ENCODE peak calls at places on chromosomes 16 and 17, in four cellular contexts. N, C, I and X are unnamed samples.

GRCh38 chr16:85209526-85210121 is 97.4 kb upstream of the CIBAR2 start:
- DNase-seq in N (no peak), C (no peak), I (no peak), X (no peak)

GRCh38 chr17:62456016-62456415 is 22.6 kb upstream of the TLK2 start:
- DNase-seq in N (no peak), C (no peak), I (no peak), X (no peak)

GRCh38 chr16:67198238-67198734 is 645 bp upstream of the ELMO3 start:
- DNase-seq in N (peak), C (no peak), I (no peak), X (no peak)

GRCh38 chr17:80918731-80919130 is 72.9 kb upstream of the CHMP6 start:
- DNase-seq in N (no peak), C (no peak), I (no peak), X (no peak)

GRCh38 chr16:65621640-65622039 is 499.8 kb upstream of the CDH11 start:
- DNase-seq in N (no peak), C (no peak), I (no peak), X (no peak)

GRCh38 chr17:61451538-61452300 is 503 bp upstream of the TBX4 start:
- DNase-seq in N (peak), C (no peak), I (no peak), X (no peak)

GRCh38 chr16:56281256-56281805 is 90.0 kb downstream of the GNAO1 start:
- DNase-seq in N (peak), C (no peak), I (no peak), X (no peak)

GRCh38 chr16:75385507-75386152 is 47.7 kb downstream of the CFDP1 start:
- DNase-seq in N (peak), C (peak), I (peak), X (peak)

GRCh38 chr17:76772842-76773521 is 35.1 kb downstream of the MFSD11 start:
- DNase-seq in N (peak), C (peak), I (no peak), X (peak)

GRCh38 chr16:69110406-69110805 is 5.0 kb downstream of the HAS3 start:
- DNase-seq in N (no peak), C (no peak), I (no peak), X (no peak)

GRCh38 chr16:53974484-53975115 is 270.6 kb downstream of the FTO start:
- DNase-seq in N (no peak), C (no peak), I (no peak), X (peak)

GRCh38 chr16:29825145-29826044 is 5.1 kb downstream of the MVP start:
- DNase-seq in N (peak), C (peak), I (no peak), X (peak)

GRCh38 chr17:40179923-40180659 is 2.8 kb downstream of the RAPGEFL1 start:
- DNase-seq in N (peak), C (peak), I (no peak), X (peak)

GRCh38 chr16:49021136-49021535 is 260.5 kb downstream of the CBLN1 start:
- DNase-seq in N (peak), C (peak), I (no peak), X (peak)

GRCh38 chr17:79769596-79770520 is 8.1 kb upstream of the CBX2 start:
- DNase-seq in N (no peak), C (no peak), I (no peak), X (no peak)

GRCh38 chr17:49210158-49211029 is at the start of the genes ABI3 and GNGT2:
- DNase-seq in N (peak), C (peak), I (peak), X (peak)

GRCh38 chr17:57110152-57110542 is 25.1 kb downstream of the AKAP1 start:
- DNase-seq in N (no peak), C (no peak), I (no peak), X (no peak)

GRCh38 chr17:27293898-27294688 is at the start of gene WSB1:
- DNase-seq in N (peak), C (peak), I (peak), X (peak)

GRCh38 chr17:79672496-79672895 is 58.2 kb upstream of the ENPP7 start:
- DNase-seq in N (no peak), C (no peak), I (no peak), X (no peak)

GRCh38 chr16:87235810-87236515 is 81.2 kb downstream of the C16orf95 start:
- DNase-seq in N (no peak), C (no peak), I (no peak), X (no peak)

GRCh38 chr17:226108-226772 is 44.8 kb upstream of the DOC2B start:
- DNase-seq in N (no peak), C (no peak), I (no peak), X (no peak)

GRCh38 chr17:3660311-3660891 is 8.0 kb downstream of the TAX1BP3 start:
- DNase-seq in N (no peak), C (no peak), I (no peak), X (no peak)

GRCh38 chr17:35161281-35161761 is 13.7 kb downstream of the UNC45B start:
- DNase-seq in N (no peak), C (no peak), I (no peak), X (peak)

GRCh38 chr17:31431795-31432658 is 40.6 kb downstream of the RAB11FIP4 start:
- DNase-seq in N (no peak), C (no peak), I (no peak), X (no peak)

GRCh38 chr17:82882715-82883446 is 43.1 kb upstream of the ZNF750 start:
- DNase-seq in N (no peak), C (no peak), I (no peak), X (no peak)
- H3K4me3 ChIP-seq in N (no peak), C (no peak), I (no peak), X (no peak)

DNA sequence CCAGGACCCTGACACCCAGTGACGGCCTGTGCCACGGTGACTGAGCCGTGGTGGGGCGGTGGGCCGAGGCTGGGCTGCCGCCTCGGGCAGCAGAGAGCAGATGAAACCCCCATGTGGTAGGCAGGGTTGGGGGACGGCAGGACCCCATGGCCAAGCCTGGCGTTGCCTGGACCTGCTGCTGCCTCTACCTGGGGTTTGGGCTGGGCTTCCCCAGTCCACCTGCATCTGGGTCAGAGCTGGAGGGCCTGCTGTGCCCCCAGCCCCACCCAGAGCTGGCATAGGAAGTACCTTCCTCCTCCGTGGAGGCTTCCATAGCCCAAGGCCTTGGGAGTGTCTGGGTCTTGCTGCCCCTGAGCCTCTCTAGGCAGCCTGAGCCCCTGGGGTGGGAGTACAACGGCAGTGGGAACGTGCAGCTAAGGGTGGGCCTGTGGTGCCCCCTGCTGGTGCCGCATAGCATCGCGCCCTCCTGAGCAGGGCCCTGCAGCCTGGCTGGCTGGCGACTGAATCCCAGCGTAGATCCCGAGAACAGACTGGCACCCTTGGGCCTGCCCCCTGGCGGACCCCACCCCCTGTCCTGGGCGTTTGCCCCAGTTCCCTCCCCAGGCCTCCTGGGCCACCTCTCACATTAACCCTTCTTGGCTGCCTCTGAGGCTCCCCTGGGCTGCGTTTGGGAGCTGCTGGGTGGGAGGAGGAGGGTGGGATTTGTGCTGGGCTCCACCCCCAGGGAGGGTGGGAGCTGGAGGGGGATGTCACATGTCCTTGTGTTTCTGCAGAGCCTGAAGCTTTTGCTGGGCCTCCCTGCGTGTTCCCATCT is 12.6 kb upstream of the ATP6V0C start:
- DNase-seq in N (peak), C (peak), I (no peak), X (peak)
- TF ChIP-seq CTCF in N (peak), C (peak), I (peak), X (peak)

GRCh38 chr17:28597606-28598383 is 1.0 kb downstream of the SPAG5 start:
- DNase-seq in N (no peak), C (no peak), I (no peak), X (no peak)
- H3K4me3 ChIP-seq in N (peak), C (peak), I (peak), X (peak)

DNA sequence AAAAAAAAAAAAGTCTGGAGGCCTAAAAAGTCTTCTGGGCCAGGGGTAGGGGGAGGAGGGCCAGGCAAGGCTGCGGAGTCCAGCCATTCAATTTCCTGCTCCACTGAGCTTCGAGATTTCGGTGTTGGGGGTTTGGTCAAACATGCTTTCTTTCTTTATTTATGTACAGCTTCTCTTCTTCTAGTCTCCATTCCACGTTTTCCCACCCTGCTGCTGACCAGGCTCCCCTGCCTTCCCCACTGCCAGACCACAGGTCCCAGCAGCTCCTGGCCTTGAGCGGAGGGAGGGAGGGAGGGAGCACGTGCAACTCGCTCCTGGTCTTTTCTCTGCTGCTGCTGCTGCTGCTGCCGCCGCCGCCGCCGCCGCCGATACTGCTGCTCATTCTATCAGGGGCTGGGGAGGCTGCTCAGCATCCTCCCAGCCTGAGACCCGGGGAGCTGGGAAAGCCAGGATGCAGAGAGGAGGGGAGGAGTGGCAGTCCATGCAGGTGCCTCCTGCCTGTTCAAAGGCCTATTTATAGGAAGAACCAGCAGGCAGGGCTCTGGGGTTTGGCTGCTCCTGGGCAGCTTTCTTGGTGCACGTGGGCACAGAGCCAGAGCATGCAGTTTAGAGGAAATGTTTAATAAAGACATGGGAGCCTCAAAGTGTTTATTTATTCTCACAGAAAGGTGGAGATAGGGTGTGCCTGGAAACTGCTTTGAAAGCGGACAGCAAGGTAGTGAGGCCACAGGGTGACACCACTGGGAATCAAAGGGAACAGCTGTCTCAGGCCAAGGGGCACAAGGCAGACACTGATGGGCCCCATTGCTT is 23.4 kb upstream of the ZFHX3 start:
- DNase-seq in N (peak), C (peak), I (no peak), X (peak)
- TF ChIP-seq CTCF in N (no peak), C (no peak), I (no peak), X (no peak)

DNA sequence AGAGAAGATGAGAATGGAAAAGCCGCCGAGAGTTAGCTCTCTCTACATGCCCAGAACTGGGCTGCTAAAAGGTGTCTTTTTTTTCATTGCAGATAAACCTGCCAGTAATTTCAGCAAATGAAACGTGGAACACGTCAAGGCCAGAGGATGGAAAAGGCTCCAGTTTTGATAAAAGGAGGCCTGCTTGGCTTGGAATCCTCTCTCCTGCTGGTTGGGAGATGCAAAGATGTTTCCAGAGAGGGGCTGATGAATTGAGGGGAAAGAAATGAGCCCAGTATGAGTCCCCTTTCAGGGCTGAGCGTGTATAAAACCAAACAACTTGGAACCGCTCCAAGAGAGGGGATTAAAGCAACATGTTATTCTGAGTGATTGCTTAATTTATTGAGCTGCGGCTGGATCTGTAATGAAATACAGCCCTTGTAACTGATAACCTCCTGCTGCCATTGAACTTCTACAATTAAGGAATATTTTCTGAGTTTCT is 254.8 kb downstream of the MRTFB start:
- DNase-seq in N (peak), C (no peak), I (no peak), X (no peak)
- H3K4me3 ChIP-seq in N (no peak), C (no peak), I (no peak), X (no peak)

GRCh38 chr17:14739656-14740431 is 439.0 kb downstream of the HS3ST3B1 start:
- DNase-seq in N (no peak), C (no peak), I (no peak), X (no peak)
- TF ChIP-seq CTCF in N (no peak), C (no peak), I (no peak), X (no peak)

GRCh38 chr16:80802129-80802528 is 2.3 kb downstream of the CDYL2 start:
- DNase-seq in N (no peak), C (no peak), I (no peak), X (no peak)

GRCh38 chr16:80803341-80804060 is 897 bp downstream of the CDYL2 start:
- DNase-seq in N (peak), C (no peak), I (no peak), X (peak)

GRCh38 chr16:80804451-80805383 is at the start of gene CDYL2:
- DNase-seq in N (peak), C (no peak), I (no peak), X (peak)

GRCh38 chr16:80802902-80803301 is 1.5 kb downstream of the CDYL2 start:
- DNase-seq in N (no peak), C (no peak), I (no peak), X (no peak)

DNA sequence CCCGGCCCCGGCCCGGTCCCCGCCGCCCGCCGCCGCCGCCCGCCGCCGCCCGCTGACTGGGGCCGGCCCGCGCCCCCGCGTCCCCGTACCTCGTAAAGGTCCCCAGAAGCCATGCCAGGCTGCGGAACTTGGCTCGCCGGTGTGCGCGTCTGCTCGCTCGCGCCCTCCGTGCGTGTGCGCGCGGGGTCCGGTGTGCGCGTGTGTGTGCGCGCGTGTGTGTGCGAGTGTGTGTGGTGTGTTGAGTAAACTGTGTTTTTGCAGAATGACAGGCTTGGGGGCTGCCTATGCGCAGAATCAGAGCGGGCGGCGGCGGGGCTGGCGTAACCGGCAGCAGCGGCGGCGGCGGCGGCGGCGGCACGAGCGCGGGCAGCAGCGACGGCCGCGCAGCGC is 342 bp downstream of the CDYL2 start:
- DNase-seq in N (peak), C (peak), I (no peak), X (peak)
- H3K4me3 ChIP-seq in N (peak), C (peak), I (peak), X (peak)